ENCODE peak calls at places on chromosome 5, in seven cellular contexts. V is GM12865, U is Kasumi-1, P is ovary, Z is A549, F is GM13977, N is astrocyte. W is an unnamed sample.

GRCh38 chr5:135449608-135450007 is 2.5 kb upstream of the DCANP1 start:
- DNase-seq in F (no peak), P (no peak), V (no peak), N (no peak), U (no peak), Z (no peak), W (no peak)

GRCh38 chr5:146789712-146790660 is 88.6 kb downstream of the PPP2R2B start:
- DNase-seq in N (no peak), V (no peak), U (no peak), Z (no peak), F (no peak), P (no peak), W (no peak)

GRCh38 chr5:149054416-149054815 is 8.4 kb downstream of the SH3TC2 start:
- DNase-seq in N (no peak), F (no peak), U (no peak), Z (no peak), V (no peak), P (no peak), W (no peak)

GRCh38 chr5:861442-862366 is 10.9 kb upstream of the ZDHHC11 start:
- DNase-seq in V (no peak), U (no peak), F (no peak), N (no peak), P (no peak), Z (no peak), W (no peak)

GRCh38 chr5:170287532-170287931 is 10.0 kb downstream of the LCP2 start:
- DNase-seq in P (peak), F (no peak), N (no peak), Z (no peak), U (peak), V (no peak), W (no peak)

GRCh38 chr5:175353876-175354275 is 90.1 kb downstream of the DRD1 start:
- DNase-seq in N (peak), U (no peak), F (no peak), P (no peak), V (no peak), Z (no peak), W (no peak)

GRCh38 chr5:174872271-174872670 is 147.9 kb downstream of the MSX2 start:
- DNase-seq in N (peak), P (no peak), Z (no peak), F (no peak), U (no peak), V (no peak), W (no peak)

GRCh38 chr5:66443462-66444130 is 152.6 kb upstream of the MAST4 start:
- DNase-seq in V (no peak), N (peak), U (no peak), Z (no peak), F (no peak), P (no peak), W (no peak)

GRCh38 chr5:64874753-64875152 is 106.0 kb downstream of the CWC27 start:
- DNase-seq in N (no peak), F (no peak), Z (no peak), V (no peak), U (no peak), P (no peak), W (no peak)

GRCh38 chr5:164306662-164307061 is 801.2 kb downstream of the MAT2B start:
- DNase-seq in U (no peak), F (no peak), P (no peak), V (no peak), Z (no peak), N (peak), W (no peak)

GRCh38 chr5:68215888-68216736 is 556 bp downstream of the PIK3R1 start:
- DNase-seq in V (peak), N (no peak), Z (peak), P (peak), F (peak), U (peak), W (peak)

GRCh38 chr5:39462211-39462610 is 37.4 kb upstream of the DAB2 start:
- DNase-seq in V (no peak), Z (no peak), N (no peak), P (no peak), F (no peak), U (no peak), W (no peak)

GRCh38 chr5:113278976-113279375 is 155.8 kb downstream of the TSSK1B start:
- DNase-seq in P (no peak), Z (no peak), N (peak), V (peak), F (no peak), U (peak), W (no peak)

GRCh38 chr5:173795601-173796000 is 92.5 kb upstream of the CPEB4 start:
- DNase-seq in F (no peak), V (no peak), P (no peak), N (no peak), Z (no peak), U (no peak), W (no peak)

GRCh38 chr5:115450741-115451140 is 93.8 kb downstream of the FEM1C start:
- DNase-seq in P (no peak), U (no peak), N (peak), F (peak), V (peak), Z (no peak), W (no peak)

GRCh38 chr5:618450-618849 is 6.3 kb downstream of the CEP72 start:
- DNase-seq in F (no peak), Z (no peak), P (no peak), U (no peak), N (no peak), V (no peak), W (no peak)

GRCh38 chr5:54867310-54867944 is 118.0 kb downstream of the ESM1 start:
- DNase-seq in Z (peak), P (no peak), F (peak), U (peak), N (peak), V (peak), W (peak)

GRCh38 chr5:75545131-75545530 is 33.4 kb downstream of the POLK start:
- DNase-seq in Z (no peak), F (no peak), N (no peak), V (no peak), U (no peak), P (no peak), W (no peak)